ENCODE peak calls at places on chromosome 7, in four cellular contexts. T is left ventricle myocardium inferior, S is GM12865, X is fibroblast of pulmonary artery. O is an unnamed sample.

GRCh38 chr7:5532520-5533335 is 109.1 kb upstream of the TNRC18 start:
- DNase-seq in T (peak), S (peak), X (no peak), O (no peak)

GRCh38 chr7:33423646-33424020 is 294.3 kb downstream of the BBS9 start:
- DNase-seq in T (no peak), S (peak), X (peak), O (no peak)

GRCh38 chr7:91798425-91798824 is 82.1 kb downstream of the MTERF1 start:
- DNase-seq in T (no peak), S (no peak), X (no peak), O (no peak)

GRCh38 chr7:143042159-143042820 is 9.9 kb upstream of the OR6V1 start:
- DNase-seq in T (no peak), S (no peak), X (no peak), O (no peak)

GRCh38 chr7:34486371-34486770 is 171.6 kb upstream of the NPSR1 start:
- DNase-seq in T (no peak), S (no peak), X (no peak), O (no peak)

GRCh38 chr7:113410791-113411190 is 292.4 kb upstream of the SMIM30 start:
- DNase-seq in T (no peak), S (no peak), X (no peak), O (no peak)

GRCh38 chr7:156397249-156397648 is 243.3 kb upstream of the RNF32 start:
- DNase-seq in T (no peak), S (no peak), X (no peak), O (no peak)

GRCh38 chr7:115747174-115747573 is 283.4 kb downstream of the TFEC start:
- DNase-seq in T (no peak), S (peak), X (peak), O (no peak)

GRCh38 chr7:45031829-45032228 is 31.8 kb downstream of the CCM2 start:
- DNase-seq in T (no peak), S (no peak), X (no peak), O (no peak)

GRCh38 chr7:45697576-45698136 is 123.5 kb downstream of the ADCY1 start:
- DNase-seq in T (no peak), S (no peak), X (peak), O (peak)

GRCh38 chr7:30594055-30594539 is 581 bp upstream of the GARS1 start:
- DNase-seq in T (peak), S (peak), X (peak), O (peak)

GRCh38 chr7:34747842-34748241 is 89.8 kb downstream of the NPSR1 start:
- DNase-seq in T (no peak), S (no peak), X (peak), O (no peak)

GRCh38 chr7:150686030-150686626 is 622 bp downstream of the GIMAP2 start:
- DNase-seq in T (no peak), S (peak), X (no peak), O (no peak)

GRCh38 chr7:131249003-131249402 is 78.7 kb upstream of the MKLN1 start:
- DNase-seq in T (peak), S (no peak), X (peak), O (peak)

GRCh38 chr7:77913977-77914607 is 115.5 kb downstream of the PHTF2 start:
- DNase-seq in T (no peak), S (no peak), X (peak), O (no peak)

GRCh38 chr7:97174308-97174707 is 56.8 kb downstream of the SDHAF3 start:
- DNase-seq in T (no peak), S (no peak), X (peak), O (no peak)

GRCh38 chr7:17234398-17235021 is 63.9 kb upstream of the AHR start:
- DNase-seq in T (no peak), S (peak), X (peak), O (peak)
- TF ChIP-seq CTCF in T (no peak), S (no peak), X (no peak), O (no peak)

DNA sequence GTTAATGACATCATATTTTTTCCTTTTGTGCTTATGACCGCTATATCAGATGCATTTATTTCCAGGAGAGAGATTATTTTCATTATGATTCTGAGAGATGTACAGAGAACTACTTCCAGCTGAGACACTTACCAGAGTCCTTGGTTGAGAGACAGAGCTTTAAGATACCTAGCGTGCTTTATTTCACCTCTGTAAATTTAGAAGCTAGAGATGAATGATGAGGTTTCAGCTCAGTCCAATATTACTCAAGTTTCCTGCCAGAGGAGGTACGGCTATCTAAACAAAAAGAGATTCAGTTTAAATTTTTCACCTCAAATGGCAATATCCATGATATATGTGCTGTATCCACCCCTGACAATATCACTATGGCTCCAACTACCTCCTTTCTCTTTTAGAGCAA is 182.6 kb upstream of the FAM3C start:
- DNase-seq in T (no peak), S (no peak), X (no peak), O (no peak)
- TF ChIP-seq CTCF in T (no peak), S (no peak), X (no peak), O (no peak)

GRCh38 chr7:26688388-26688787 is 176.0 kb downstream of the SKAP2 start:
- DNase-seq in T (no peak), S (no peak), X (no peak), O (no peak)

GRCh38 chr7:26688936-26689506 is 175.4 kb downstream of the SKAP2 start:
- DNase-seq in T (no peak), S (peak), X (no peak), O (no peak)

GRCh38 chr7:26684447-26684846 is 179.9 kb downstream of the SKAP2 start:
- DNase-seq in T (no peak), S (no peak), X (no peak), O (no peak)

GRCh38 chr7:26685636-26686035 is 178.8 kb downstream of the SKAP2 start:
- DNase-seq in T (no peak), S (no peak), X (no peak), O (no peak)

GRCh38 chr7:26686448-26686981 is 177.9 kb downstream of the SKAP2 start:
- DNase-seq in T (no peak), S (peak), X (peak), O (peak)
- TF ChIP-seq CTCF in T (peak), S (peak), X (peak), O (peak)

GRCh38 chr7:141263508-141263907 is 189.6 kb downstream of the TMEM178B start:
- DNase-seq in T (no peak), S (no peak), X (no peak), O (no peak)
- TF ChIP-seq CTCF in T (no peak), S (no peak), X (no peak), O (no peak)

DNA sequence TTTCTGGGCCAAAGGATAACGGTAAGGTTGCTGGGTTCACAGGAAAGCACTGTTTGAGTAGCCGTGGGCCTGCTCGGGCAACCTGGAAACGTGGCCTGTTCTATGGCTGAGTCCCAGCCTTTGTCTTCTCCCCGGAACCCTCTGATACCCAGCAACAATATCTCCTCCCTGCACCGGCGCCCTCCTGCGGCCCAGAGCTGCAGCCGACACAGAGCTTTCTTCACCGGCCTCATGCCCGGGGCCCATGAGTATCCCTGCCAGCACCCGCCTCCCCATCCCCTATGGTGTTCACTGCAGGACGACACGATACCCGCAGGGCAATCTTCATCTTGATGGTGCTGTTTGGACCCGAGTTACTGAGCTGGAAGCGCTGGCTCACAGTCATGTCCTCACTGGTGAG is 38.6 kb upstream of the NCAPG2 start:
- DNase-seq in T (no peak), S (no peak), X (no peak), O (no peak)
- TF ChIP-seq CTCF in T (no peak), S (no peak), X (no peak), O (no peak)

GRCh38 chr7:49001610-49002033 is 77.3 kb downstream of the CDC14C start:
- DNase-seq in T (no peak), S (peak), X (peak), O (no peak)
- TF ChIP-seq CTCF in T (peak), S (peak), X (peak), O (no peak)

DNA sequence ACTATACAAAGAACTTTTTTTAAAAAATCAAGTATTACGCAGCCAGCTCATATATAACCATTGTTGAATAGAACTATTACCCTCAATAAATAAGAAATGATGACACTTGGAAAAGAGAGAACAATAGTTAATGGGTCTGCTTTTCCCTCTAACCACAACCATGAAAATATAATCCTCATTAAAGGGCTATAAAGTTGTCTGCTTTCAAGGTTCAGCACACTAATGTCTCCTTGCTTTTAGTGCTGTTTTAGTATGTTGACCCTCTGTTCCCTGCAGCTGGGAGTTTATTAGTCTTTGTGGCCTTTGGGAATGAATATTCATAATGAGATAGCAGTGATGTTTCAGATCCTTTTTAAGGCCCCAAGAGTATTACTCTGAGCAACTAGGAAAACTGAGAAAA is 332.1 kb upstream of the LRGUK start:
- DNase-seq in T (no peak), S (no peak), X (no peak), O (no peak)
- TF ChIP-seq CTCF in T (no peak), S (no peak), X (no peak), O (no peak)

GRCh38 chr7:3673524-3673923 is 372.5 kb downstream of the SDK1 start:
- DNase-seq in T (peak), S (peak), X (peak), O (no peak)
- TF ChIP-seq CTCF in T (peak), S (peak), X (peak), O (no peak)

GRCh38 chr7:95899919-95900513 is 127.7 kb downstream of the DYNC1I1 start:
- DNase-seq in T (no peak), S (no peak), X (no peak), O (no peak)
- TF ChIP-seq CTCF in T (no peak), S (no peak), X (no peak), O (no peak)

GRCh38 chr7:93799750-93800357 is 90.7 kb downstream of the TFPI2 start:
- DNase-seq in T (no peak), S (peak), X (peak), O (no peak)
- TF ChIP-seq CTCF in T (peak), S (peak), X (peak), O (peak)

O was measured in HFFc6.